ENCODE peak calls at places on chromosome 14, in ten cellular contexts. Y is uterus, U is endodermal cell, Z is brain microvascular endothelial cell, X is DND-41, A is aorta, F is tibial nerve, T is mesendoderm, K is right lobe of liver, O is left ventricle myocardium inferior. N is an unnamed sample.
A peak's percentile ranks its signal among the peaks of the same experiment; 100 is the strongest.

GRCh38 chr14:103624860-103625259 is 4.2 kb upstream of the KLC1 start:
- DNase-seq in Z (peak; percentile 34), A (peak; percentile 94), X (no peak), F (peak; percentile 51), Y (peak; percentile 71), T (peak; percentile 74), U (peak; percentile 77), K (no peak), O (peak; percentile 72), N (peak; percentile 83)

GRCh38 chr14:81303258-81303935 is 82.6 kb upstream of the GTF2A1 start:
- DNase-seq in U (no peak), Z (no peak), Y (peak; percentile 21), T (no peak), A (no peak), K (peak; percentile 95), X (no peak), O (no peak), F (no peak), N (no peak)

GRCh38 chr14:26621807-26622560 is 24.2 kb upstream of the NOVA1 start:
- DNase-seq in A (no peak), Z (no peak), Y (no peak), F (no peak), X (no peak), K (no peak), U (no peak), O (no peak), T (no peak), N (no peak)

GRCh38 chr14:28152453-28153044 is 614.0 kb upstream of the FOXG1 start:
- DNase-seq in K (no peak), A (no peak), U (no peak), Y (no peak), Z (no peak), O (no peak), F (no peak), X (no peak), T (no peak), N (no peak)

GRCh38 chr14:20454359-20454644 is 310 bp downstream of the OSGEP start:
- DNase-seq in K (no peak), F (no peak), O (no peak), X (no peak), Y (peak; percentile 74), A (peak; percentile 92), Z (no peak), T (no peak), U (no peak), N (no peak)

GRCh38 chr14:92651793-92652382 is 96.5 kb downstream of the LGMN start:
- DNase-seq in X (no peak), A (peak; percentile 81), F (peak; percentile 34), O (peak; percentile 64), Y (no peak), U (no peak), T (no peak), K (peak; percentile 70), Z (no peak), N (no peak)

GRCh38 chr14:92105845-92106094 is 612 bp downstream of the ATXN3 start:
- DNase-seq in A (peak; percentile 79), O (peak; percentile 63), F (peak; percentile 35), X (no peak), Z (peak; percentile 33), U (peak; percentile 78), T (no peak), K (peak; percentile 53), Y (peak; percentile 55), N (no peak)

GRCh38 chr14:33569844-33570716 is 380.8 kb downstream of the EGLN3 start:
- DNase-seq in F (no peak), U (no peak), Y (no peak), A (no peak), X (no peak), Z (peak; percentile 55), O (no peak), T (no peak), K (no peak), N (no peak)

GRCh38 chr14:29706700-29707099 is 220.9 kb downstream of the PRKD1 start:
- DNase-seq in U (no peak), O (no peak), F (no peak), K (no peak), A (no peak), T (no peak), Y (no peak), Z (no peak), X (no peak), N (no peak)

GRCh38 chr14:103401223-103402214 is 16.3 kb downstream of the MARK3 start:
- DNase-seq in T (peak; percentile 64), X (no peak), U (no peak), F (no peak), K (no peak), A (no peak), Z (peak; percentile 77), Y (no peak), O (no peak), N (no peak)

GRCh38 chr14:73058923-73059311 is 583 bp downstream of the RBM25 start:
- DNase-seq in T (peak; percentile 68), A (peak; percentile 78), O (peak; percentile 31), K (peak; percentile 61), U (peak; percentile 65), Y (peak; percentile 30), X (no peak), Z (peak; percentile 7), F (no peak), N (peak; percentile 46)

GRCh38 chr14:31536201-31536960 is 24.8 kb upstream of the NUBPL start:
- DNase-seq in O (no peak), Z (no peak), T (no peak), A (no peak), F (no peak), Y (no peak), K (no peak), X (no peak), U (no peak), N (no peak)

GRCh38 chr14:87014854-87015253 is 978.1 kb downstream of the GALC start:
- DNase-seq in F (no peak), T (peak; percentile 11), Z (no peak), X (no peak), Y (no peak), O (no peak), A (no peak), U (no peak), K (no peak), N (peak; percentile 9)

GRCh38 chr14:55620277-55620676 is 40.3 kb downstream of the KTN1 start:
- DNase-seq in K (no peak), U (no peak), Y (no peak), X (no peak), A (no peak), O (no peak), Z (no peak), T (no peak), F (no peak), N (no peak)

DNA sequence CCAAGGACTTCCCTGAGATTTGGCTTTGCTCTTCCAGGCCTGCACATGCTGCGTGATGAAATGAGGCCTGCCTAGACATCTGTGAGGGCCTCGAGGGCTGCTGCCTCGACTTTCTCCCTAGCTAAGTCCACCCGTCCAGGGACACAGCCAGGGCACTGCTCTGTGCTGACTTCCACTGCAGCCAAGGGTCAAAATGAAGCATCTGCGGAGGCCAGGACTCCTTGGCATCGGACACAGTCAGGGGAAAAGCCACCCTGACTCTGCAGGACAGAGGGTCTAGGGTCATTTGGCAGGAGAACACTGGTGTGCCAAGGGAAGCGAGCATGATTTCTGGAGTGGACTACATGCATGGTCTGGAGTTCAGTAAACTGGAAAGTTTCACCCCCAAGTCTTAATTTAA is 10.7 kb downstream of the SLC25A47 start:
- DNase-seq in F (no peak), O (no peak), Z (no peak), U (no peak), X (no peak), K (peak; percentile 55), T (no peak), Y (no peak), A (peak; percentile 42), N (no peak)
- H3K36me3 ChIP-seq in F (peaks cover 74% of the 10 kb centered on the region), O (peaks cover 56% of the 10 kb centered on the region), Z (peaks cover 38% of the 10 kb centered on the region), U (peaks cover 59% of the 10 kb centered on the region), X (peaks cover 29% of the 10 kb centered on the region), K (peaks cover 16% of the 10 kb centered on the region), T (peaks cover 15% of the 10 kb centered on the region), Y (no peaks in the 10 kb centered on the region), A (no peaks in the 10 kb centered on the region), N (peaks cover 9% of the 10 kb centered on the region)

GRCh38 chr14:61567838-61568571 is 127.3 kb upstream of the HIF1A start:
- DNase-seq in Y (no peak), K (peak; percentile 50), F (no peak), O (no peak), U (peak; percentile 66), Z (no peak), X (peak; percentile 59), T (peak; percentile 52), A (no peak), N (no peak)
- H3K4me3 ChIP-seq in Y (no peak overlapping the region), K (peak overlapping the region; percentile 41), F (no peak overlapping the region), O (peak overlapping the region; percentile 54), U (peak overlapping the region; percentile 67), Z (peak overlapping the region; percentile 10), X (peak overlapping the region; percentile 51), T (no peak overlapping the region), A (no peak overlapping the region), N (no peak overlapping the region)

GRCh38 chr14:101558739-101559240 is 2.5 kb upstream of the DIO3 start:
- DNase-seq in Z (no peak), K (no peak), X (no peak), T (no peak), A (no peak), U (no peak), Y (no peak), O (no peak), F (no peak), N (no peak)

GRCh38 chr14:101557811-101558738 is 3.2 kb upstream of the DIO3 start:
- DNase-seq in A (no peak), Y (peak; percentile 72), Z (no peak), O (no peak), U (peak; percentile 68), X (no peak), T (peak; percentile 59), K (no peak), F (peak; percentile 46), N (peak; percentile 33)

GRCh38 chr14:101556131-101556530 is 5.2 kb upstream of the DIO3 start:
- DNase-seq in U (no peak), Y (no peak), X (no peak), A (no peak), T (no peak), Z (no peak), F (no peak), K (no peak), O (no peak), N (no peak)

GRCh38 chr14:101556566-101557320 is 4.6 kb upstream of the DIO3 start:
- DNase-seq in Z (no peak), X (no peak), A (no peak), O (no peak), U (no peak), Y (no peak), F (no peak), K (no peak), T (no peak), N (no peak)

GRCh38 chr14:101557321-101557695 is 4.0 kb upstream of the DIO3 start:
- DNase-seq in F (no peak), X (no peak), A (no peak), O (no peak), Z (no peak), K (no peak), U (no peak), T (no peak), Y (no peak), N (no peak)
- H3K27ac ChIP-seq in F (no peak overlapping the region), X (no peak overlapping the region), A (no peak overlapping the region), O (no peak overlapping the region), Z (no peak overlapping the region), K (no peak overlapping the region), U (no peak overlapping the region), T (no peak overlapping the region), Y (no peak overlapping the region), N (no peak overlapping the region)

DNA sequence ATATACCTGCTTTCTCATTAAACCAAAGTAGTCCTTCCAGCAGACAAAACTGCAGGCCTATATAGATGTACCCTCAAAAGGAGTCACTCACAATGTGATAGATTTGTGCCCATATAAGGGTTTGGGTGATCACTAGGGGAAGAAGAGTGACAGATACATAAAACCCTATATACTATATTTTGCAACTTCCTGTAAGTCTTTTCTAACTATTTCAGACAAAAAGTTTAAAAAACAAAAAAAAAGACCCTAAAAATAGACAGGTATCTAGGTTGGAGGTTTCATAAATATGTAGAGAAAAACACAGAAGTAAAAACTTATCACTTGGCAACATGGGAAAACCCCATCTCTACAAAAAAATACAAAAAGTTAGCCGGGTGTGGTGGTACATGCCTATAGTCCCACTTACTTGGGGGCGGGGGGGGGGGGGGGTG is 3.0 kb downstream of the VCPKMT start:
- DNase-seq in K (no peak), F (no peak), Y (no peak), A (no peak), Z (no peak), X (no peak), T (no peak), O (no peak), U (no peak), N (no peak)
- H3K36me3 ChIP-seq in K (peaks cover 51% of the 10 kb centered on the region), F (peaks cover 62% of the 10 kb centered on the region), Y (no peaks in the 10 kb centered on the region), A (no peaks in the 10 kb centered on the region), Z (peaks cover 36% of the 10 kb centered on the region), X (peaks cover 62% of the 10 kb centered on the region), T (peaks cover 4% of the 10 kb centered on the region), O (peaks cover 72% of the 10 kb centered on the region), U (peaks cover 68% of the 10 kb centered on the region), N (peaks cover 71% of the 10 kb centered on the region)